ENCODE peak calls at places on chromosome 12, in seven cellular contexts. One of them, this sample, is unnamed.

GRCh38 chr12:132649226-132649945 is 30.8 kb downstream of the P2RX2 start:
- DNase-seq in HFFc6: no peak
- DNase-seq in fibroblast of mammary gland: no peak
- DNase-seq in body of pancreas: no peak
- DNase-seq in cardiac fibroblast: no peak
- DNase-seq in foreskin keratinocyte: no peak
- DNase-seq in left ventricle myocardium inferior: no peak
- DNase-seq in this sample: no peak

GRCh38 chr12:86212970-86213369 is 43.2 kb downstream of the MGAT4C start:
- DNase-seq in HFFc6: no peak
- DNase-seq in fibroblast of mammary gland: no peak
- DNase-seq in left ventricle myocardium inferior: no peak
- DNase-seq in body of pancreas: no peak
- DNase-seq in cardiac fibroblast: no peak
- DNase-seq in foreskin keratinocyte: no peak
- DNase-seq in this sample: no peak

GRCh38 chr12:43806737-43807072 is 588 bp upstream of the TWF1 start:
- DNase-seq in fibroblast of mammary gland: peak
- DNase-seq in HFFc6: no peak
- DNase-seq in foreskin keratinocyte: no peak
- DNase-seq in body of pancreas: no peak
- DNase-seq in left ventricle myocardium inferior: no peak
- DNase-seq in cardiac fibroblast: no peak
- DNase-seq in this sample: peak

GRCh38 chr12:76470028-76470939 is 89.3 kb downstream of the OSBPL8 start:
- DNase-seq in left ventricle myocardium inferior: no peak
- DNase-seq in body of pancreas: no peak
- DNase-seq in HFFc6: peak
- DNase-seq in fibroblast of mammary gland: peak
- DNase-seq in cardiac fibroblast: peak
- DNase-seq in foreskin keratinocyte: peak
- DNase-seq in this sample: peak

GRCh38 chr12:27474344-27474743 is 27.8 kb downstream of the SMCO2 start:
- DNase-seq in cardiac fibroblast: peak
- DNase-seq in foreskin keratinocyte: peak
- DNase-seq in left ventricle myocardium inferior: no peak
- DNase-seq in body of pancreas: no peak
- DNase-seq in HFFc6: peak
- DNase-seq in fibroblast of mammary gland: peak
- DNase-seq in this sample: peak

GRCh38 chr12:87930033-87930432 is 99.2 kb downstream of the C12orf50 start:
- DNase-seq in cardiac fibroblast: peak
- DNase-seq in HFFc6: no peak
- DNase-seq in body of pancreas: no peak
- DNase-seq in left ventricle myocardium inferior: no peak
- DNase-seq in fibroblast of mammary gland: peak
- DNase-seq in foreskin keratinocyte: no peak
- DNase-seq in this sample: peak

GRCh38 chr12:12176402-12176801 is 90.4 kb downstream of the LRP6 start:
- DNase-seq in cardiac fibroblast: no peak
- DNase-seq in HFFc6: no peak
- DNase-seq in body of pancreas: no peak
- DNase-seq in left ventricle myocardium inferior: no peak
- DNase-seq in foreskin keratinocyte: no peak
- DNase-seq in fibroblast of mammary gland: no peak
- DNase-seq in this sample: no peak

GRCh38 chr12:56413392-56413791 is 35.8 kb downstream of the TIMELESS start:
- DNase-seq in HFFc6: no peak
- DNase-seq in fibroblast of mammary gland: no peak
- DNase-seq in cardiac fibroblast: no peak
- DNase-seq in foreskin keratinocyte: no peak
- DNase-seq in body of pancreas: peak
- DNase-seq in left ventricle myocardium inferior: no peak
- DNase-seq in this sample: no peak

GRCh38 chr12:105220150-105220928 is 15.6 kb downstream of the APPL2 start:
- DNase-seq in HFFc6: no peak
- DNase-seq in left ventricle myocardium inferior: no peak
- DNase-seq in body of pancreas: no peak
- DNase-seq in foreskin keratinocyte: no peak
- DNase-seq in cardiac fibroblast: no peak
- DNase-seq in fibroblast of mammary gland: no peak
- DNase-seq in this sample: no peak

GRCh38 chr12:14186193-14186502 is 179.3 kb upstream of the ATF7IP start:
- DNase-seq in body of pancreas: no peak
- DNase-seq in fibroblast of mammary gland: no peak
- DNase-seq in left ventricle myocardium inferior: no peak
- DNase-seq in cardiac fibroblast: no peak
- DNase-seq in foreskin keratinocyte: no peak
- DNase-seq in HFFc6: no peak
- DNase-seq in this sample: no peak

GRCh38 chr12:14187966-14188365 is 177.5 kb upstream of the ATF7IP start:
- DNase-seq in fibroblast of mammary gland: no peak
- DNase-seq in body of pancreas: no peak
- DNase-seq in HFFc6: no peak
- DNase-seq in left ventricle myocardium inferior: no peak
- DNase-seq in foreskin keratinocyte: no peak
- DNase-seq in cardiac fibroblast: no peak
- DNase-seq in this sample: no peak

GRCh38 chr12:14190694-14191093 is 174.8 kb upstream of the ATF7IP start:
- DNase-seq in body of pancreas: no peak
- DNase-seq in cardiac fibroblast: no peak
- DNase-seq in HFFc6: peak
- DNase-seq in fibroblast of mammary gland: no peak
- DNase-seq in left ventricle myocardium inferior: no peak
- DNase-seq in foreskin keratinocyte: peak
- DNase-seq in this sample: no peak

GRCh38 chr12:14188761-14189160 is 176.7 kb upstream of the ATF7IP start:
- DNase-seq in cardiac fibroblast: no peak
- DNase-seq in body of pancreas: no peak
- DNase-seq in foreskin keratinocyte: no peak
- DNase-seq in fibroblast of mammary gland: no peak
- DNase-seq in left ventricle myocardium inferior: no peak
- DNase-seq in HFFc6: no peak
- DNase-seq in this sample: no peak

DNA sequence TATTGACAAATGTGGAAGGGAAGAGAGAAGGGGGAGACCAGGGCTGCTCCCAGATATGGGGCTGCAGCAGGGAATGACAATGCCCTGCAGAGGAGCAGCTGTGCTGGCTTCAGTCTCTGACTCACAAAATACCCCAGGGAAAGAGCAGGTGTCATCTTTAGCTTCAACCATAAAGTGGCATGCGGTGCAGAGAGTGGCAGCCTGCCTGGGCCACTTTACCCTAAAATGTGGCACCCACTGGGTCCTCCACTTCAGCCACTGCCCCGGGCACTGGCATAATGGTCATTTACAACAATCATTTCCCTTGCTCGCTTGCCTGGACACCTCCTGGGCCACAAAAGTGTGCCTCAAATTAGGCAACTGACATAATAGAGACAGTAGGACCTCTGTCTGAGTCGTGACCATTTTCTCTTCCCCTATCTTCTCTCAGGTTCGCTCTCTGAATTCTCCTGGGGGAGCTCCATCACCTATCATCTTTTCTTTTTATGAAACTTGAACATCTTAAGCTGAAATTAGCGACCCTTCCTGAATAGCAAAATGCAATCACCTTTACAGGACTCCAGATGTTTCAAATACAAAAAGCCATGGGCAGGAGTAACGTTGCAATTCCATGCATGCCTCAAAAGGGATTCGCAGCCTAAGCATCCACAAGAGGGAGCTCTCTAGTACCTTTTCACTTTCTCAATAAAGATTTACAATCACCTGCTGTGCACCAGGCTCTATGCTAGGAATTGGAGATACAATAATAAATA is 179.9 kb upstream of the ATF7IP start:
- DNase-seq in cardiac fibroblast: peak
- DNase-seq in body of pancreas: peak
- DNase-seq in left ventricle myocardium inferior: no peak
- DNase-seq in HFFc6: peak
- DNase-seq in fibroblast of mammary gland: peak
- DNase-seq in foreskin keratinocyte: no peak
- DNase-seq in this sample: peak
- TF ChIP-seq CTCF in cardiac fibroblast: peak
- TF ChIP-seq CTCF in body of pancreas: peak
- TF ChIP-seq CTCF in left ventricle myocardium inferior: peak
- TF ChIP-seq CTCF in HFFc6: peak
- TF ChIP-seq CTCF in fibroblast of mammary gland: peak
- TF ChIP-seq CTCF in foreskin keratinocyte: peak
- TF ChIP-seq CTCF in this sample: peak

GRCh38 chr12:7667025-7667575 is 1.4 kb upstream of the APOBEC1 start:
- DNase-seq in cardiac fibroblast: no peak
- DNase-seq in foreskin keratinocyte: no peak
- DNase-seq in body of pancreas: no peak
- DNase-seq in left ventricle myocardium inferior: no peak
- DNase-seq in fibroblast of mammary gland: peak
- DNase-seq in HFFc6: peak
- DNase-seq in this sample: no peak
- TF ChIP-seq CTCF in cardiac fibroblast: no peak
- TF ChIP-seq CTCF in foreskin keratinocyte: peak
- TF ChIP-seq CTCF in body of pancreas: no peak
- TF ChIP-seq CTCF in left ventricle myocardium inferior: no peak
- TF ChIP-seq CTCF in fibroblast of mammary gland: peak
- TF ChIP-seq CTCF in HFFc6: peak
- TF ChIP-seq CTCF in this sample: no peak

GRCh38 chr12:100267603-100268281 is 765 bp downstream of the SCYL2 start:
- DNase-seq in foreskin keratinocyte: no peak
- DNase-seq in body of pancreas: no peak
- DNase-seq in fibroblast of mammary gland: peak
- DNase-seq in HFFc6: peak
- DNase-seq in cardiac fibroblast: peak
- DNase-seq in left ventricle myocardium inferior: no peak
- DNase-seq in this sample: peak

GRCh38 chr12:100265732-100266131 is 1.1 kb downstream of the DEPDC4 start:
- DNase-seq in body of pancreas: no peak
- DNase-seq in fibroblast of mammary gland: no peak
- DNase-seq in cardiac fibroblast: no peak
- DNase-seq in left ventricle myocardium inferior: no peak
- DNase-seq in HFFc6: no peak
- DNase-seq in foreskin keratinocyte: no peak
- DNase-seq in this sample: no peak

GRCh38 chr12:100268835-100269564 is 2.0 kb downstream of the SCYL2 start:
- DNase-seq in HFFc6: peak
- DNase-seq in body of pancreas: no peak
- DNase-seq in left ventricle myocardium inferior: no peak
- DNase-seq in foreskin keratinocyte: no peak
- DNase-seq in cardiac fibroblast: peak
- DNase-seq in fibroblast of mammary gland: peak
- DNase-seq in this sample: peak

GRCh38 chr12:100266163-100266801 is 597 bp downstream of the DEPDC4 start:
- DNase-seq in foreskin keratinocyte: no peak
- DNase-seq in HFFc6: no peak
- DNase-seq in body of pancreas: no peak
- DNase-seq in fibroblast of mammary gland: no peak
- DNase-seq in cardiac fibroblast: no peak
- DNase-seq in left ventricle myocardium inferior: no peak
- DNase-seq in this sample: no peak

GRCh38 chr12:100266802-100267602 is at the start of the genes DEPDC4 and SCYL2:
- DNase-seq in fibroblast of mammary gland: peak
- DNase-seq in body of pancreas: peak
- DNase-seq in left ventricle myocardium inferior: peak
- DNase-seq in HFFc6: peak
- DNase-seq in cardiac fibroblast: peak
- DNase-seq in foreskin keratinocyte: peak
- DNase-seq in this sample: peak
- TF ChIP-seq CTCF in fibroblast of mammary gland: no peak
- TF ChIP-seq CTCF in body of pancreas: peak
- TF ChIP-seq CTCF in left ventricle myocardium inferior: peak
- TF ChIP-seq CTCF in HFFc6: no peak
- TF ChIP-seq CTCF in cardiac fibroblast: no peak
- TF ChIP-seq CTCF in foreskin keratinocyte: no peak
- TF ChIP-seq CTCF in this sample: no peak

DNA sequence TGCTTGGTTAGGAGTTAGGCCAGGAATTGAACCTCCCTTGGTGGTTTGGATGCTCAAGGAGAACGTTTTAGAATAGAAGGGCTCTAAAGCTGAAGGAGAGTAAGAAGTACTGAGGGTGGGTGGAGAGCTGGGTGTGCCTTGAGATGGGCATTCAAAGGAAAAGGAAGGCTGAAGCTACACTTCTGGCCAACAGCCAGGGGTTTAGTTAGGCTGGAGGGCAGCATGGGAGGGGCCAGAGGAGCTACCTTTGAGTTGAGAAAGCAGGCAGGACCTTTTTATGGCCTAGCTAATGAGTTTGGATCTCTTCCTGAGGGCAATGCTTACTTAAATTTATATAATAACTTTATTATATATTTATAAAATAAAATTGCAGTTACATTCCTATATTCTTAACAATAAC is 421.2 kb downstream of the CCDC91 start:
- DNase-seq in left ventricle myocardium inferior: no peak
- DNase-seq in fibroblast of mammary gland: no peak
- DNase-seq in cardiac fibroblast: no peak
- DNase-seq in foreskin keratinocyte: no peak
- DNase-seq in body of pancreas: no peak
- DNase-seq in HFFc6: no peak
- DNase-seq in this sample: no peak
- TF ChIP-seq CTCF in left ventricle myocardium inferior: no peak
- TF ChIP-seq CTCF in fibroblast of mammary gland: no peak
- TF ChIP-seq CTCF in cardiac fibroblast: no peak
- TF ChIP-seq CTCF in foreskin keratinocyte: no peak
- TF ChIP-seq CTCF in body of pancreas: no peak
- TF ChIP-seq CTCF in HFFc6: no peak
- TF ChIP-seq CTCF in this sample: no peak

This sample was measured in fibroblast of lung.